ENCODE peak calls at places on chromosomes 4 and X, in six cellular contexts. One of them, this sample, is unnamed.
A peak's percentile ranks its signal among the peaks of the same experiment; 100 is the strongest.

GRCh38 chr4:7382634-7383014 is 52.1 kb downstream of the PSAPL1 start:
- DNase-seq in stimulated activated naive CD4-positive, alpha-beta T cell: no peak
- DNase-seq in GM03348: no peak
- DNase-seq in pancreas: no peak
- DNase-seq in cardiac fibroblast: no peak
- DNase-seq in NCI-H1092 treated with DMSO at 0.1 percent for 48 hours: no peak
- DNase-seq in this sample: no peak

GRCh38 chr4:174156239-174156826 is 127.1 kb downstream of the FBXO8 start:
- DNase-seq in pancreas: no peak
- DNase-seq in GM03348: peak; percentile 47
- DNase-seq in NCI-H1092 treated with DMSO at 0.1 percent for 48 hours: peak; percentile 46
- DNase-seq in stimulated activated naive CD4-positive, alpha-beta T cell: no peak
- DNase-seq in cardiac fibroblast: peak; percentile 81
- DNase-seq in this sample: no peak

GRCh38 chr4:22099896-22100295 is 151.3 kb upstream of the KCNIP4 start:
- DNase-seq in cardiac fibroblast: peak; percentile 43
- DNase-seq in NCI-H1092 treated with DMSO at 0.1 percent for 48 hours: no peak
- DNase-seq in pancreas: no peak
- DNase-seq in stimulated activated naive CD4-positive, alpha-beta T cell: no peak
- DNase-seq in GM03348: peak; percentile 46
- DNase-seq in this sample: no peak

GRCh38 chr4:112889619-112890294 is 159.7 kb upstream of the ANK2 start:
- DNase-seq in GM03348: peak; percentile 64
- DNase-seq in NCI-H1092 treated with DMSO at 0.1 percent for 48 hours: no peak
- DNase-seq in stimulated activated naive CD4-positive, alpha-beta T cell: no peak
- DNase-seq in cardiac fibroblast: peak; percentile 93
- DNase-seq in pancreas: no peak
- DNase-seq in this sample: no peak

GRCh38 chr4:69828828-69829227 is 31.1 kb downstream of the SULT1E1 start:
- DNase-seq in stimulated activated naive CD4-positive, alpha-beta T cell: no peak
- DNase-seq in GM03348: no peak
- DNase-seq in cardiac fibroblast: peak; percentile 37
- DNase-seq in NCI-H1092 treated with DMSO at 0.1 percent for 48 hours: no peak
- DNase-seq in pancreas: no peak
- DNase-seq in this sample: no peak

GRCh38 chr4:16122225-16122624 is 38.4 kb upstream of the PROM1 start:
- DNase-seq in cardiac fibroblast: no peak
- DNase-seq in NCI-H1092 treated with DMSO at 0.1 percent for 48 hours: no peak
- DNase-seq in GM03348: no peak
- DNase-seq in pancreas: no peak
- DNase-seq in stimulated activated naive CD4-positive, alpha-beta T cell: no peak
- DNase-seq in this sample: no peak

GRCh38 chr4:3377557-3377956 is 64.2 kb upstream of the HGFAC start:
- DNase-seq in cardiac fibroblast: no peak
- DNase-seq in stimulated activated naive CD4-positive, alpha-beta T cell: no peak
- DNase-seq in GM03348: no peak
- DNase-seq in pancreas: no peak
- DNase-seq in NCI-H1092 treated with DMSO at 0.1 percent for 48 hours: no peak
- DNase-seq in this sample: no peak

GRCh38 chr4:8710946-8711345 is 118.4 kb downstream of the CPZ start:
- DNase-seq in stimulated activated naive CD4-positive, alpha-beta T cell: no peak
- DNase-seq in NCI-H1092 treated with DMSO at 0.1 percent for 48 hours: no peak
- DNase-seq in cardiac fibroblast: no peak
- DNase-seq in GM03348: no peak
- DNase-seq in pancreas: no peak
- DNase-seq in this sample: no peak

GRCh38 chr4:183905081-183905592 is at the start of gene STOX2:
- DNase-seq in stimulated activated naive CD4-positive, alpha-beta T cell: no peak
- DNase-seq in cardiac fibroblast: peak; percentile 28
- DNase-seq in pancreas: peak; percentile 90
- DNase-seq in GM03348: peak; percentile 34
- DNase-seq in NCI-H1092 treated with DMSO at 0.1 percent for 48 hours: peak; percentile 42
- DNase-seq in this sample: no peak

GRCh38 chr4:119623025-119623424 is 5.6 kb downstream of the PDE5A start:
- DNase-seq in pancreas: no peak
- DNase-seq in NCI-H1092 treated with DMSO at 0.1 percent for 48 hours: no peak
- DNase-seq in GM03348: peak; percentile 9
- DNase-seq in stimulated activated naive CD4-positive, alpha-beta T cell: no peak
- DNase-seq in cardiac fibroblast: peak; percentile 43
- DNase-seq in this sample: no peak

GRCh38 chrX:95040104-95040503 is 1366.1 kb downstream of the FAM133A start:
- DNase-seq in pancreas: no peak
- DNase-seq in GM03348: no peak
- DNase-seq in cardiac fibroblast: no peak
- DNase-seq in NCI-H1092 treated with DMSO at 0.1 percent for 48 hours: no peak
- DNase-seq in stimulated activated naive CD4-positive, alpha-beta T cell: no peak
- DNase-seq in this sample: no peak

GRCh38 chr4:675036-675804 is 878 bp downstream of the MYL5 start:
- DNase-seq in NCI-H1092 treated with DMSO at 0.1 percent for 48 hours: no peak
- DNase-seq in cardiac fibroblast: no peak
- DNase-seq in GM03348: peak; percentile 49
- DNase-seq in pancreas: peak; percentile 67
- DNase-seq in stimulated activated naive CD4-positive, alpha-beta T cell: no peak
- DNase-seq in this sample: no peak

GRCh38 chr4:19844436-19844835 is 407.3 kb upstream of the SLIT2 start:
- DNase-seq in NCI-H1092 treated with DMSO at 0.1 percent for 48 hours: peak; percentile 4
- DNase-seq in cardiac fibroblast: peak; percentile 49
- DNase-seq in GM03348: no peak
- DNase-seq in stimulated activated naive CD4-positive, alpha-beta T cell: no peak
- DNase-seq in pancreas: no peak
- DNase-seq in this sample: no peak

GRCh38 chrX:65744965-65745364 is 77.5 kb downstream of the MSN start:
- DNase-seq in pancreas: no peak
- DNase-seq in GM03348: no peak
- DNase-seq in cardiac fibroblast: peak; percentile 89
- DNase-seq in stimulated activated naive CD4-positive, alpha-beta T cell: no peak
- DNase-seq in NCI-H1092 treated with DMSO at 0.1 percent for 48 hours: no peak
- DNase-seq in this sample: no peak

GRCh38 chr4:9901262-9901661 is 119.8 kb downstream of the DRD5 start:
- DNase-seq in stimulated activated naive CD4-positive, alpha-beta T cell: no peak
- DNase-seq in cardiac fibroblast: no peak
- DNase-seq in GM03348: no peak
- DNase-seq in NCI-H1092 treated with DMSO at 0.1 percent for 48 hours: no peak
- DNase-seq in pancreas: no peak
- DNase-seq in this sample: no peak

GRCh38 chrX:8404443-8404842 is 60.2 kb upstream of the VCX3B start:
- DNase-seq in pancreas: no peak
- DNase-seq in NCI-H1092 treated with DMSO at 0.1 percent for 48 hours: no peak
- DNase-seq in stimulated activated naive CD4-positive, alpha-beta T cell: no peak
- DNase-seq in GM03348: no peak
- DNase-seq in cardiac fibroblast: no peak
- DNase-seq in this sample: no peak

GRCh38 chr4:89299153-89299789 is 8.3 kb downstream of the GPRIN3 start:
- DNase-seq in stimulated activated naive CD4-positive, alpha-beta T cell: peak; percentile 50
- DNase-seq in GM03348: no peak
- DNase-seq in pancreas: no peak
- DNase-seq in cardiac fibroblast: no peak
- DNase-seq in NCI-H1092 treated with DMSO at 0.1 percent for 48 hours: no peak
- DNase-seq in this sample: no peak

GRCh38 chrX:136747003-136747986 is 33.4 kb downstream of the ARHGEF6 start:
- DNase-seq in GM03348: no peak
- DNase-seq in pancreas: no peak
- DNase-seq in stimulated activated naive CD4-positive, alpha-beta T cell: no peak
- DNase-seq in NCI-H1092 treated with DMSO at 0.1 percent for 48 hours: no peak
- DNase-seq in cardiac fibroblast: no peak
- DNase-seq in this sample: no peak

GRCh38 chr4:15479913-15480185 is 10.2 kb downstream of the CC2D2A start:
- DNase-seq in cardiac fibroblast: peak; percentile 75
- DNase-seq in pancreas: no peak
- DNase-seq in stimulated activated naive CD4-positive, alpha-beta T cell: no peak
- DNase-seq in NCI-H1092 treated with DMSO at 0.1 percent for 48 hours: no peak
- DNase-seq in GM03348: peak; percentile 11
- DNase-seq in this sample: no peak

GRCh38 chrX:68669094-68669830 is 21.8 kb downstream of the STARD8 start:
- DNase-seq in GM03348: no peak
- DNase-seq in NCI-H1092 treated with DMSO at 0.1 percent for 48 hours: no peak
- DNase-seq in pancreas: no peak
- DNase-seq in cardiac fibroblast: no peak
- DNase-seq in stimulated activated naive CD4-positive, alpha-beta T cell: no peak
- DNase-seq in this sample: no peak

GRCh38 chr4:3809451-3810110 is 43.4 kb downstream of the ADRA2C start:
- DNase-seq in cardiac fibroblast: no peak
- DNase-seq in NCI-H1092 treated with DMSO at 0.1 percent for 48 hours: peak; percentile 8
- DNase-seq in stimulated activated naive CD4-positive, alpha-beta T cell: no peak
- DNase-seq in pancreas: peak; percentile 6
- DNase-seq in GM03348: no peak
- DNase-seq in this sample: no peak

GRCh38 chr4:48683784-48684666 is 96.1 kb downstream of the FRYL start:
- DNase-seq in stimulated activated naive CD4-positive, alpha-beta T cell: no peak
- DNase-seq in pancreas: no peak
- DNase-seq in GM03348: no peak
- DNase-seq in NCI-H1092 treated with DMSO at 0.1 percent for 48 hours: no peak
- DNase-seq in cardiac fibroblast: no peak
- DNase-seq in this sample: no peak

GRCh38 chr4:122739174-122739573 is 6.7 kb downstream of the BBS12 start:
- DNase-seq in NCI-H1092 treated with DMSO at 0.1 percent for 48 hours: no peak
- DNase-seq in GM03348: peak; percentile 67
- DNase-seq in cardiac fibroblast: peak; percentile 92
- DNase-seq in pancreas: no peak
- DNase-seq in stimulated activated naive CD4-positive, alpha-beta T cell: no peak
- DNase-seq in this sample: no peak

GRCh38 chr4:10078481-10079233 is 37.9 kb downstream of the WDR1 start:
- DNase-seq in cardiac fibroblast: no peak
- DNase-seq in stimulated activated naive CD4-positive, alpha-beta T cell: no peak
- DNase-seq in GM03348: no peak
- DNase-seq in NCI-H1092 treated with DMSO at 0.1 percent for 48 hours: no peak
- DNase-seq in pancreas: peak; percentile 15
- DNase-seq in this sample: no peak

GRCh38 chr4:135185256-135185655 is 983.7 kb upstream of the PABPC4L start:
- DNase-seq in stimulated activated naive CD4-positive, alpha-beta T cell: no peak
- DNase-seq in pancreas: no peak
- DNase-seq in GM03348: no peak
- DNase-seq in NCI-H1092 treated with DMSO at 0.1 percent for 48 hours: no peak
- DNase-seq in cardiac fibroblast: no peak
- DNase-seq in this sample: no peak

GRCh38 chrX:55758033-55758432 is 40.5 kb downstream of the RRAGB start:
- DNase-seq in NCI-H1092 treated with DMSO at 0.1 percent for 48 hours: no peak
- DNase-seq in GM03348: no peak
- DNase-seq in pancreas: no peak
- DNase-seq in cardiac fibroblast: peak; percentile 23
- DNase-seq in stimulated activated naive CD4-positive, alpha-beta T cell: no peak
- DNase-seq in this sample: no peak

GRCh38 chr4:1305781-1306455 is 16.2 kb downstream of the MAEA start:
- DNase-seq in pancreas: no peak
- DNase-seq in stimulated activated naive CD4-positive, alpha-beta T cell: no peak
- DNase-seq in NCI-H1092 treated with DMSO at 0.1 percent for 48 hours: no peak
- DNase-seq in GM03348: no peak
- DNase-seq in cardiac fibroblast: no peak
- DNase-seq in this sample: no peak

GRCh38 chr4:57109847-57110634 is at the start of gene IGFBP7:
- DNase-seq in pancreas: peak; percentile 42
- DNase-seq in cardiac fibroblast: peak; percentile 63
- DNase-seq in GM03348: peak; percentile 91
- DNase-seq in NCI-H1092 treated with DMSO at 0.1 percent for 48 hours: no peak
- DNase-seq in stimulated activated naive CD4-positive, alpha-beta T cell: no peak
- DNase-seq in this sample: no peak

GRCh38 chrX:23756165-23756564 is 13.1 kb upstream of the ACOT9 start:
- DNase-seq in cardiac fibroblast: peak; percentile 70
- DNase-seq in stimulated activated naive CD4-positive, alpha-beta T cell: peak; percentile 2
- DNase-seq in pancreas: peak; percentile 40
- DNase-seq in GM03348: peak; percentile 43
- DNase-seq in NCI-H1092 treated with DMSO at 0.1 percent for 48 hours: peak; percentile 28
- DNase-seq in this sample: peak; percentile 42

GRCh38 chrX:41558531-41558930 is 111.4 kb downstream of the NYX start:
- DNase-seq in pancreas: no peak
- DNase-seq in cardiac fibroblast: peak; percentile 50
- DNase-seq in GM03348: peak; percentile 22
- DNase-seq in stimulated activated naive CD4-positive, alpha-beta T cell: no peak
- DNase-seq in NCI-H1092 treated with DMSO at 0.1 percent for 48 hours: no peak
- DNase-seq in this sample: no peak

GRCh38 chr4:54585321-54586000 is 72.3 kb upstream of the KIT start:
- DNase-seq in NCI-H1092 treated with DMSO at 0.1 percent for 48 hours: no peak
- DNase-seq in GM03348: peak; percentile 29
- DNase-seq in cardiac fibroblast: peak; percentile 25
- DNase-seq in pancreas: no peak
- DNase-seq in stimulated activated naive CD4-positive, alpha-beta T cell: no peak
- DNase-seq in this sample: no peak